ENCODE peak calls at places on chromosomes 7 and 10, in eight cellular contexts. C, W, H, F, D, B, M and I are unnamed samples. For H3K4me1 and H3K27me3, the result is how much of the 10 kb centered on the place peaks cover.

GRCh38 chr10:62186999-62187695 is 81.5 kb downstream of the RTKN2 start:
- DNase-seq in C (no peak), W (no peak), H (no peak), F (no peak), D (no peak), B (no peak), M (no peak), I (no peak)

GRCh38 chr10:555281-555680 is 134.2 kb downstream of the DIP2C start:
- DNase-seq in C (no peak), W (no peak), H (no peak), F (no peak), D (no peak), B (no peak), M (no peak), I (peak)

GRCh38 chr10:12563489-12563888 is 214.1 kb downstream of the CAMK1D start:
- DNase-seq in C (no peak), W (no peak), H (no peak), F (no peak), D (no peak), B (no peak), M (no peak), I (no peak)

GRCh38 chr10:131212763-131213325 is 98.7 kb downstream of the TCERG1L start:
- DNase-seq in C (no peak), W (no peak), H (peak), F (no peak), D (no peak), B (no peak), M (no peak), I (peak)

GRCh38 chr10:21052072-21052708 is 155.1 kb upstream of the NEBL start:
- DNase-seq in C (no peak), W (no peak), H (no peak), F (no peak), D (no peak), B (no peak), M (no peak), I (no peak)

GRCh38 chr7:46900312-46901263 is 681.3 kb downstream of the TNS3 start:
- DNase-seq in C (peak), W (no peak), H (no peak), F (no peak), D (no peak), B (no peak), M (no peak), I (no peak)

GRCh38 chr10:88091490-88092061 is 228.2 kb downstream of the PTEN start:
- DNase-seq in C (no peak), W (no peak), H (no peak), F (no peak), D (no peak), B (peak), M (no peak), I (no peak)

GRCh38 chr7:95905165-95905564 is 132.8 kb downstream of the DYNC1I1 start:
- DNase-seq in C (no peak), W (no peak), H (no peak), F (no peak), D (no peak), B (no peak), M (no peak), I (peak)

GRCh38 chr10:106714734-106715368 is 449.7 kb downstream of the SORCS1 start:
- DNase-seq in C (peak), W (no peak), H (no peak), F (no peak), D (no peak), B (no peak), M (no peak), I (no peak)

GRCh38 chr7:22724861-22725260 is 2.1 kb upstream of the IL6 start:
- DNase-seq in C (no peak), W (no peak), H (no peak), F (no peak), D (no peak), B (no peak), M (no peak), I (no peak)

GRCh38 chr7:105245398-105246099 is 143.2 kb downstream of the SRPK2 start:
- DNase-seq in C (peak), W (no peak), H (peak), F (no peak), D (no peak), B (no peak), M (no peak), I (no peak)

GRCh38 chr7:158415316-158415715 is 172.3 kb downstream of the PTPRN2 start:
- DNase-seq in C (no peak), W (no peak), H (no peak), F (no peak), D (no peak), B (no peak), M (no peak), I (peak)

GRCh38 chr7:103117465-103117864 is 31.4 kb downstream of the NAPEPLD start:
- DNase-seq in C (no peak), W (no peak), H (no peak), F (no peak), D (no peak), B (no peak), M (no peak), I (no peak)

GRCh38 chr10:32415361-32415760 is 30.6 kb upstream of the CCDC7 start:
- DNase-seq in C (peak), W (no peak), H (no peak), F (no peak), D (no peak), B (no peak), M (no peak), I (no peak)

GRCh38 chr7:415646-416525 is 103.8 kb downstream of the PDGFA start:
- DNase-seq in C (peak), W (peak), H (no peak), F (no peak), D (no peak), B (no peak), M (no peak), I (peak)

GRCh38 chr7:140003913-140004382 is 58.8 kb downstream of the PARP12 start:
- DNase-seq in C (peak), W (no peak), H (no peak), F (no peak), D (no peak), B (no peak), M (no peak), I (peak)

GRCh38 chr7:140006600-140006999 is 56.2 kb downstream of the PARP12 start:
- DNase-seq in C (no peak), W (no peak), H (no peak), F (no peak), D (no peak), B (no peak), M (no peak), I (no peak)

GRCh38 chr7:140005754-140006503 is 56.8 kb downstream of the PARP12 start:
- DNase-seq in C (no peak), W (no peak), H (no peak), F (no peak), D (no peak), B (no peak), M (no peak), I (peak)

GRCh38 chr7:140005341-140005740 is 57.4 kb downstream of the PARP12 start:
- DNase-seq in C (no peak), W (no peak), H (no peak), F (no peak), D (no peak), B (no peak), M (no peak), I (no peak)

DNA sequence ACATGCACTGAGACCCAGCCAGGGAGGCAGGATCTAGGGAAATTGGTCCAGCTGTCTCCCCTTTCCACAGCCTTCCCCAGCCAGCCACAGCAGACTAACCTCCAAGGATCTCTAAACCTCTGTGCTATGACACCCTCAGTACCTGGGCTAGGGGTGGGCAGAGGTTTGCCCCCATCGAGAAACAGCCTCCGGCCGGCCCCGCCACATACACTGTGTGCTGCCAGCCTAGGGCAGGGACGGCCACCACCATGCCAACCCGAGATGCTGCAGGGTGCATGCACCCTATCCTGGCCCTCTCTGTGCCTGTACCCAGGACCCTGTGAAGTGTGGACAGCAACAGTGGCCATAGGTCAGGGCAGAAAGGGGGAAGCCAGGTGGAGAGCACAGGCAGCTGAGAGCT is 58.1 kb downstream of the PARP12 start:
- DNase-seq in C (no peak), W (no peak), H (no peak), F (no peak), D (no peak), B (no peak), M (no peak), I (no peak)
- H3K4me3 ChIP-seq in C (no peak), W (no peak), H (no peak), F (no peak), D (no peak), B (no peak), M (no peak), I (no peak)

GRCh38 chr10:63260860-63261251 is 127.7 kb downstream of the NRBF2 start:
- DNase-seq in C (no peak), W (no peak), H (no peak), F (no peak), D (no peak), B (no peak), M (no peak), I (no peak)
- H3K4me1 ChIP-seq in C (under half), W (half or more), H (under half), F (under half), D (under half), B (half or more), M (half or more), I (under half)

GRCh38 chr10:77715536-77715935 is 77.9 kb upstream of the KCNMA1 start:
- DNase-seq in C (no peak), W (no peak), H (no peak), F (no peak), D (no peak), B (no peak), M (no peak), I (no peak)

GRCh38 chr10:77712207-77712606 is 74.6 kb upstream of the KCNMA1 start:
- DNase-seq in C (no peak), W (no peak), H (no peak), F (no peak), D (no peak), B (no peak), M (no peak), I (peak)

GRCh38 chr10:77711683-77712049 is 74.1 kb upstream of the KCNMA1 start:
- DNase-seq in C (no peak), W (no peak), H (no peak), F (no peak), D (no peak), B (no peak), M (no peak), I (no peak)

GRCh38 chr10:77715081-77715480 is 77.5 kb upstream of the KCNMA1 start:
- DNase-seq in C (no peak), W (no peak), H (no peak), F (no peak), D (no peak), B (no peak), M (no peak), I (peak)

DNA sequence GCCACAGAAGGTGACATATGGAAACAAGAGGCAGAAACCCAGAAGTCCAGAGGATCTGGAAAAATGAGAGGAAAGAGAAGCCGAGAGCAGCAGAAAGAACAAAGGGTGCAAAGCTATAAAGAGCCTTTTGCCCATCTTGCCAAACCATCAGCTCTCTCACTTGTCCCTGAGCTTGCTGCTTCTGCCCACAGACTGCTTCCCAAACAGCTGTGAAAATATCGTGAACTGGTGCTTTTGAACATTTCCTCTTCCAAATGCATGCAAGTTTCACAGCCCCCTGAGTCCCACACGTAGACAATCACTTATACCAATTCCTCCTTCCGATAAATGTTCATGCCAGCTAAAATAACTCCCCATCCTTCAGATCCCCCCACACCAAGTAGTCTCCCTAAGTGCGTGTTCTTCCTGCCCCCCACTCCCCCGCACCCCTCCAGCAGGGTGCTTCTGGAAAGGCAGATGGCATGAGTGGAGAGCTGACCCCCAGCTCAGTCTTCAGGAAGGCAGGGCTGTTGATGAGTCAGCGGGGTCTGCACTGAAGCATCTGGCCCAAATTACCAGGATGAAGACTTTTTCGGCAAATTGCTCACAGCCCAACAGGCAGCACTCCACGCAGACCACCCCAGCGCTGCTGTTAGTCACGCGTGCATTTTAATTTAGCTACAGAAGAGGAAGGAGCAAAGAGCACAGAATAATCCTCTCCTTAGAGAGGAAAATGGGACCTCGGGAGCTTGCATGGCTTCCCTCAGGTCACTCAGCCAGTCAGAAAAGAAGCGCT is 76.1 kb upstream of the KCNMA1 start:
- DNase-seq in C (peak), W (no peak), H (no peak), F (no peak), D (no peak), B (no peak), M (no peak), I (no peak)
- H3K27me3 ChIP-seq in C (under half), W (under half), H (under half), F (under half), D (under half), B (under half), M (half or more), I (under half)

GRCh38 chr7:64433590-64433989 is 119.8 kb downstream of the ZNF736 start:
- DNase-seq in C (no peak), W (peak), H (no peak), F (no peak), D (no peak), B (no peak), M (no peak), I (no peak)

GRCh38 chr7:64429232-64429631 is 115.5 kb downstream of the ZNF736 start:
- DNase-seq in C (no peak), W (no peak), H (no peak), F (no peak), D (no peak), B (no peak), M (no peak), I (no peak)

GRCh38 chr7:64431838-64432237 is 118.1 kb downstream of the ZNF736 start:
- DNase-seq in C (no peak), W (no peak), H (no peak), F (no peak), D (no peak), B (no peak), M (no peak), I (no peak)
- H3K4me3 ChIP-seq in C (no peak), W (no peak), H (no peak), F (no peak), D (no peak), B (no peak), M (no peak), I (no peak)

GRCh38 chr10:104316321-104317099 is 21.8 kb downstream of the ITPRIP start:
- DNase-seq in C (no peak), W (no peak), H (no peak), F (no peak), D (no peak), B (no peak), M (no peak), I (no peak)
- H3K4me1 ChIP-seq in C (under half), W (half or more), H (under half), F (under half), D (under half), B (under half), M (half or more), I (under half)

GRCh38 chr10:53135213-53135896 is 362.8 kb upstream of the MBL2 start:
- DNase-seq in C (no peak), W (no peak), H (no peak), F (no peak), D (no peak), B (no peak), M (no peak), I (no peak)
- H3K27me3 ChIP-seq in C (under half), W (under half), H (under half), F (under half), D (under half), B (under half), M (under half), I (under half)